ENCODE peak calls at places on chromosomes 13 and 19, in four cellular contexts. P is left ventricle myocardium inferior, B is ovary, O is PC-3. N is an unnamed sample.

GRCh38 chr19:32416749-32417469 is 11.3 kb downstream of the DPY19L3 start:
- DNase-seq in P (no peak), O (no peak), B (no peak), N (no peak)

GRCh38 chr19:35868172-35868822 is at the start of gene APLP1:
- DNase-seq in O (peak; percentile 54), B (peak; percentile 17), P (peak; percentile 74), N (peak; percentile 92)

GRCh38 chr19:6693056-6693471 is 23.1 kb upstream of the TNFSF14 start:
- DNase-seq in B (no peak), O (no peak), P (no peak), N (peak; percentile 33)

GRCh38 chr13:41900918-41901317 is 60.0 kb downstream of the VWA8 start:
- DNase-seq in O (peak; percentile 4), P (no peak), B (no peak), N (no peak)

GRCh38 chr13:51252954-51253531 is 30.8 kb downstream of the FAM124A start:
- DNase-seq in O (no peak), P (no peak), B (no peak), N (no peak)

GRCh38 chr13:41137241-41137640 is 4.6 kb upstream of the KBTBD6 start:
- DNase-seq in P (no peak), O (peak; percentile 79), B (no peak), N (no peak)

GRCh38 chr19:2774953-2775555 is 8.0 kb downstream of the SGTA start:
- DNase-seq in O (no peak), B (no peak), P (no peak), N (no peak)

GRCh38 chr13:26601669-26602068 is 44.2 kb downstream of the WASF3 start:
- DNase-seq in O (peak; percentile 52), P (no peak), B (no peak), N (no peak)

GRCh38 chr13:101757446-101758039 is 305.1 kb downstream of the ITGBL1 start:
- DNase-seq in P (no peak), B (no peak), O (peak; percentile 70), N (no peak)

GRCh38 chr19:28836366-28836765 is 376.6 kb downstream of the UQCRFS1 start:
- DNase-seq in O (no peak), P (no peak), B (no peak), N (no peak)

GRCh38 chr13:102877285-102877684 is 31.5 kb downstream of the ERCC5 start:
- DNase-seq in B (no peak), P (no peak), O (no peak), N (no peak)

GRCh38 chr13:98878421-98879126 is 99.3 kb downstream of the DOCK9 start:
- DNase-seq in O (no peak), P (no peak), B (no peak), N (no peak)

GRCh38 chr19:4730740-4731171 is 7.1 kb upstream of the DPP9 start:
- DNase-seq in B (no peak), O (peak; percentile 53), P (no peak), N (no peak)

GRCh38 chr19:29564574-29565005 is 38.8 kb downstream of the VSTM2B start:
- DNase-seq in B (no peak), O (no peak), P (no peak), N (no peak)

GRCh38 chr13:39840201-39840600 is 184.7 kb downstream of the COG6 start:
- DNase-seq in B (no peak), P (no peak), O (peak; percentile 46), N (no peak)

GRCh38 chr13:98411617-98412310 is 165.1 kb downstream of the STK24 start:
- DNase-seq in B (no peak), O (no peak), P (peak; percentile 41), N (peak; percentile 85)

GRCh38 chr13:69324109-69324886 is 783.3 kb upstream of the ATXN8OS start:
- DNase-seq in P (no peak), B (no peak), O (peak; percentile 42), N (no peak)

GRCh38 chr19:34193439-34193838 is 21.1 kb downstream of the LSM14A start:
- DNase-seq in O (no peak), B (no peak), P (no peak), N (no peak)

GRCh38 chr13:114072421-114072820 is 60.0 kb downstream of the RASA3 start:
- DNase-seq in B (no peak), O (no peak), P (no peak), N (no peak)

GRCh38 chr19:49335784-49336481 is 727 bp downstream of the CD37 start:
- DNase-seq in B (no peak), P (no peak), O (no peak), N (peak; percentile 26)

GRCh38 chr13:94546071-94546839 is 49.7 kb downstream of the TGDS start:
- DNase-seq in P (no peak), O (no peak), B (no peak), N (no peak)

GRCh38 chr13:112101360-112101930 is 34.5 kb downstream of the SOX1 start:
- DNase-seq in B (no peak), O (no peak), P (no peak), N (no peak)

GRCh38 chr13:96940961-96941360 is 53.3 kb downstream of the OXGR1 start:
- DNase-seq in B (no peak), O (no peak), P (no peak), N (no peak)

GRCh38 chr19:17323973-17324327 is 10.7 kb downstream of the ANO8 start:
- DNase-seq in P (no peak), O (no peak), B (no peak), N (no peak)

GRCh38 chr19:15120135-15121026 is 13.2 kb downstream of the SYDE1 start:
- DNase-seq in B (no peak), P (no peak), O (no peak), N (no peak)

GRCh38 chr13:27926644-27927434 is 7.0 kb downstream of the PDX1 start:
- DNase-seq in P (no peak), B (no peak), O (no peak), N (no peak)

DNA sequence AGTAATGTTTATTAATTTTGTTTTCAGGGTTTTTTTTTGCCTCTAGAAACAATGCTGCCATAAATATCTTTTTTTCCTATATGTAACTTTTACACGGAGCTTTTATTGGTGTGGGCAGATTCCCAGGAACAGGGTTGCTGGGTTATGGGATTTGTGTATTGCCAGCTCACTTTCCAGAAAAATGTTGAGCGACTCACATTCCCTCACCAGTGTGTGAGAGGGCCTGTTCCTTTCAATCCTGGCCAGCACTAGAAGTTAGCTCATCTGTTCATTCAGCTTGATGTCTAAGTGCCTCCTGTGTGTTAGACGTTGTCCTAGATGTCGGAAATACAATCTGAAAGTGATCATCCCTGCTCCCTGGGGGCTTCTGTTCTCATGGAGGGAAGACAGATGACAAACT is 2.6 kb downstream of the ZNF71 start:
- DNase-seq in O (no peak), P (no peak), B (no peak), N (no peak)
- H3K4me3 ChIP-seq in O (peak overlapping the region; percentile 19), P (no peak overlapping the region), B (no peak overlapping the region), N (no peak overlapping the region)

DNA sequence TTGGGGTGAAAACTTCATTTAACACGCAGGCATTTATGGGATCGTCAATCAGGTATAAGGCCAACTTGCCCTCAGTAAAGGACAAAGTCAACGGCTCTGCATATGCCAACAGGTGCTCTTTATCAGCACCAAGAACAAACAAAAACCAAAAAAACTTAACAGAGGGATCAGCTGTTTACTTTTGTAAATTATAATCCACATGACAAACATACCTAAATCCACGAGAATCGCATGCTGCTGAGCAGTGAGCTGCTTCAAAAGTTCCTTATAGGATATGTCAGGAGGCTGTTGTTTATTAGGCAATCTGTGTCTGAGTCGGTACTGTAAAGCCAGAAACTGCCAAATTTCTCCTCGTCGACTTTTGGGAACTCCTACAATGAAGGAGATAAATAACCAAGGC is 179.9 kb downstream of the TBC1D4 start:
- DNase-seq in P (no peak), B (no peak), O (no peak), N (no peak)
- H3K4me1 ChIP-seq in P (peaks cover 30% of the 10 kb centered on the region), B (peaks cover 23% of the 10 kb centered on the region), O (peaks cover 11% of the 10 kb centered on the region), N (no peaks in the 10 kb centered on the region)

GRCh38 chr19:1471514-1472107 is 7.4 kb downstream of the C19orf25 start:
- DNase-seq in P (no peak), O (peak; percentile 31), B (no peak), N (no peak)
- H3K4me3 ChIP-seq in P (peak overlapping the region; percentile 75), O (peak overlapping the region; percentile 72), B (no peak overlapping the region), N (no peak overlapping the region)

DNA sequence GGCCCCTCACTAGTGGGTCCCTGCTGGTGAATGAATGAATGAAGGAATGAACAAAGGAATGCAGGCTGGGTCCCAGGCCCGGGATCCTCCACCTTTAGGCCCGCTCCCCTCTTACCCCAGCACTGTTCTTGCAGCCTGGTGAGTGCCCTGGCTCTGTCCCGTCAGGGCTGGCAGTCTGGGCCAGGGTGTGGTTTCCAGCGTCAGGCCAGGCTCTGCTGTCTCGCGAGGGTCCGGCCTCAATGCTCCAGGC is 317 bp downstream of the LYL1 start:
- DNase-seq in B (no peak), P (no peak), O (no peak), N (peak; percentile 86)
- H3K4me1 ChIP-seq in B (peaks cover 9% of the 10 kb centered on the region), P (peaks cover 78% of the 10 kb centered on the region), O (peaks cover 13% of the 10 kb centered on the region), N (no peaks in the 10 kb centered on the region)

N was measured in aorta.